ENCODE peak calls at places on chromosomes 16 and 17, in five cellular contexts. One of them, this sample, is unnamed.

GRCh38 chr16:630815-631405 is at the start of gene WFIKKN1:
- DNase-seq in cardiac muscle cell: peak; percentile 94
- DNase-seq in NCI-H2029 treated with DMSO at 0.1 percent for 48 hours: no peak
- DNase-seq in activated CD8-positive, alpha-beta memory T cell treated with anti-CD3 and anti-CD28 coated beads for 48 hours: no peak
- DNase-seq in kidney tubule cell: peak; percentile 41
- DNase-seq in this sample: no peak

GRCh38 chr17:57599271-57600045 is 145.6 kb downstream of the CCDC182 start:
- DNase-seq in activated CD8-positive, alpha-beta memory T cell treated with anti-CD3 and anti-CD28 coated beads for 48 hours: no peak
- DNase-seq in kidney tubule cell: no peak
- DNase-seq in cardiac muscle cell: no peak
- DNase-seq in NCI-H2029 treated with DMSO at 0.1 percent for 48 hours: no peak
- DNase-seq in this sample: no peak

GRCh38 chr17:82005701-82006348 is 16.9 kb downstream of the CENPX start:
- DNase-seq in cardiac muscle cell: no peak
- DNase-seq in NCI-H2029 treated with DMSO at 0.1 percent for 48 hours: no peak
- DNase-seq in activated CD8-positive, alpha-beta memory T cell treated with anti-CD3 and anti-CD28 coated beads for 48 hours: no peak
- DNase-seq in kidney tubule cell: no peak
- DNase-seq in this sample: no peak

GRCh38 chr16:56726283-56726682 is 3.6 kb upstream of the NUP93 start:
- DNase-seq in activated CD8-positive, alpha-beta memory T cell treated with anti-CD3 and anti-CD28 coated beads for 48 hours: no peak
- DNase-seq in cardiac muscle cell: no peak
- DNase-seq in kidney tubule cell: no peak
- DNase-seq in NCI-H2029 treated with DMSO at 0.1 percent for 48 hours: no peak
- DNase-seq in this sample: no peak

GRCh38 chr17:34368455-34369195 is 5.6 kb upstream of the CCL1 start:
- DNase-seq in activated CD8-positive, alpha-beta memory T cell treated with anti-CD3 and anti-CD28 coated beads for 48 hours: no peak
- DNase-seq in cardiac muscle cell: no peak
- DNase-seq in NCI-H2029 treated with DMSO at 0.1 percent for 48 hours: no peak
- DNase-seq in kidney tubule cell: no peak
- DNase-seq in this sample: no peak

GRCh38 chr17:67273900-67274299 is 28.9 kb upstream of the HELZ start:
- DNase-seq in NCI-H2029 treated with DMSO at 0.1 percent for 48 hours: no peak
- DNase-seq in cardiac muscle cell: no peak
- DNase-seq in kidney tubule cell: no peak
- DNase-seq in activated CD8-positive, alpha-beta memory T cell treated with anti-CD3 and anti-CD28 coated beads for 48 hours: no peak
- DNase-seq in this sample: no peak

GRCh38 chr17:48564200-48565023 is 13.7 kb downstream of the HOXB4 start:
- DNase-seq in kidney tubule cell: no peak
- DNase-seq in NCI-H2029 treated with DMSO at 0.1 percent for 48 hours: no peak
- DNase-seq in activated CD8-positive, alpha-beta memory T cell treated with anti-CD3 and anti-CD28 coated beads for 48 hours: no peak
- DNase-seq in cardiac muscle cell: no peak
- DNase-seq in this sample: no peak

GRCh38 chr17:50277357-50277754 is 3.1 kb downstream of the TMEM92 start:
- DNase-seq in NCI-H2029 treated with DMSO at 0.1 percent for 48 hours: no peak
- DNase-seq in cardiac muscle cell: no peak
- DNase-seq in activated CD8-positive, alpha-beta memory T cell treated with anti-CD3 and anti-CD28 coated beads for 48 hours: no peak
- DNase-seq in kidney tubule cell: no peak
- DNase-seq in this sample: no peak

GRCh38 chr16:695355-696089 is 5.3 kb upstream of the WDR24 start:
- DNase-seq in kidney tubule cell: peak; percentile 88
- DNase-seq in cardiac muscle cell: peak; percentile 28
- DNase-seq in activated CD8-positive, alpha-beta memory T cell treated with anti-CD3 and anti-CD28 coated beads for 48 hours: no peak
- DNase-seq in NCI-H2029 treated with DMSO at 0.1 percent for 48 hours: peak; percentile 68
- DNase-seq in this sample: no peak

GRCh38 chr16:56451753-56452689 is 667 bp downstream of the OGFOD1 start:
- DNase-seq in NCI-H2029 treated with DMSO at 0.1 percent for 48 hours: no peak
- DNase-seq in kidney tubule cell: peak; percentile 68
- DNase-seq in activated CD8-positive, alpha-beta memory T cell treated with anti-CD3 and anti-CD28 coated beads for 48 hours: no peak
- DNase-seq in cardiac muscle cell: peak; percentile 75
- DNase-seq in this sample: no peak

GRCh38 chr17:2551493-2551892 is 39.8 kb upstream of the METTL16 start:
- DNase-seq in NCI-H2029 treated with DMSO at 0.1 percent for 48 hours: no peak
- DNase-seq in cardiac muscle cell: peak; percentile 15
- DNase-seq in activated CD8-positive, alpha-beta memory T cell treated with anti-CD3 and anti-CD28 coated beads for 48 hours: no peak
- DNase-seq in kidney tubule cell: no peak
- DNase-seq in this sample: no peak

GRCh38 chr17:28579526-28579925 is 2.8 kb upstream of the ALDOC start:
- DNase-seq in cardiac muscle cell: no peak
- DNase-seq in NCI-H2029 treated with DMSO at 0.1 percent for 48 hours: no peak
- DNase-seq in kidney tubule cell: no peak
- DNase-seq in activated CD8-positive, alpha-beta memory T cell treated with anti-CD3 and anti-CD28 coated beads for 48 hours: no peak
- DNase-seq in this sample: no peak

GRCh38 chr17:49972486-49973270 is 3.7 kb downstream of the DLX4 start:
- DNase-seq in kidney tubule cell: no peak
- DNase-seq in NCI-H2029 treated with DMSO at 0.1 percent for 48 hours: no peak
- DNase-seq in cardiac muscle cell: no peak
- DNase-seq in activated CD8-positive, alpha-beta memory T cell treated with anti-CD3 and anti-CD28 coated beads for 48 hours: no peak
- DNase-seq in this sample: no peak

GRCh38 chr17:55710410-55710809 is 12.3 kb downstream of the TMEM100 start:
- DNase-seq in activated CD8-positive, alpha-beta memory T cell treated with anti-CD3 and anti-CD28 coated beads for 48 hours: no peak
- DNase-seq in NCI-H2029 treated with DMSO at 0.1 percent for 48 hours: peak; percentile 52
- DNase-seq in cardiac muscle cell: no peak
- DNase-seq in kidney tubule cell: no peak
- DNase-seq in this sample: no peak

GRCh38 chr16:57898961-57899360 is 72.0 kb downstream of the CNGB1 start:
- DNase-seq in cardiac muscle cell: no peak
- DNase-seq in activated CD8-positive, alpha-beta memory T cell treated with anti-CD3 and anti-CD28 coated beads for 48 hours: no peak
- DNase-seq in kidney tubule cell: peak; percentile 85
- DNase-seq in NCI-H2029 treated with DMSO at 0.1 percent for 48 hours: no peak
- DNase-seq in this sample: no peak

GRCh38 chr17:28950017-28950751 is 1.1 kb downstream of the PHF12 start:
- DNase-seq in kidney tubule cell: peak; percentile 41
- DNase-seq in cardiac muscle cell: peak; percentile 70
- DNase-seq in NCI-H2029 treated with DMSO at 0.1 percent for 48 hours: no peak
- DNase-seq in activated CD8-positive, alpha-beta memory T cell treated with anti-CD3 and anti-CD28 coated beads for 48 hours: peak; percentile 39
- DNase-seq in this sample: peak; percentile 37

GRCh38 chr16:14510939-14511797 is 118.9 kb downstream of the PARN start:
- DNase-seq in activated CD8-positive, alpha-beta memory T cell treated with anti-CD3 and anti-CD28 coated beads for 48 hours: no peak
- DNase-seq in NCI-H2029 treated with DMSO at 0.1 percent for 48 hours: peak; percentile 25
- DNase-seq in cardiac muscle cell: no peak
- DNase-seq in kidney tubule cell: peak; percentile 95
- DNase-seq in this sample: no peak

GRCh38 chr16:78147846-78148535 is 48.5 kb downstream of the WWOX start:
- DNase-seq in NCI-H2029 treated with DMSO at 0.1 percent for 48 hours: no peak
- DNase-seq in kidney tubule cell: no peak
- DNase-seq in activated CD8-positive, alpha-beta memory T cell treated with anti-CD3 and anti-CD28 coated beads for 48 hours: no peak
- DNase-seq in cardiac muscle cell: no peak
- DNase-seq in this sample: no peak

GRCh38 chr17:72525225-72525988 is 404.6 kb downstream of the SOX9 start:
- DNase-seq in kidney tubule cell: no peak
- DNase-seq in NCI-H2029 treated with DMSO at 0.1 percent for 48 hours: no peak
- DNase-seq in activated CD8-positive, alpha-beta memory T cell treated with anti-CD3 and anti-CD28 coated beads for 48 hours: no peak
- DNase-seq in cardiac muscle cell: no peak
- DNase-seq in this sample: no peak

GRCh38 chr17:19317359-19318095 is 45.0 kb downstream of the B9D1 start:
- DNase-seq in kidney tubule cell: peak; percentile 95
- DNase-seq in activated CD8-positive, alpha-beta memory T cell treated with anti-CD3 and anti-CD28 coated beads for 48 hours: no peak
- DNase-seq in cardiac muscle cell: peak; percentile 88
- DNase-seq in NCI-H2029 treated with DMSO at 0.1 percent for 48 hours: no peak
- DNase-seq in this sample: peak; percentile 91

GRCh38 chr17:17808706-17809432 is 27.9 kb downstream of the SREBF1 start:
- DNase-seq in cardiac muscle cell: no peak
- DNase-seq in activated CD8-positive, alpha-beta memory T cell treated with anti-CD3 and anti-CD28 coated beads for 48 hours: no peak
- DNase-seq in NCI-H2029 treated with DMSO at 0.1 percent for 48 hours: no peak
- DNase-seq in kidney tubule cell: no peak
- DNase-seq in this sample: no peak